ENCODE peak calls at places on chromosomes 6 and 20, in six cellular contexts. R is naive B cell, Z is lower leg skin, W is NCI-H1694, V is HFF-Myc, C is AG20443. Q is an unnamed sample.
A peak's percentile ranks its signal among the peaks of the same experiment; 100 is the strongest.

GRCh38 chr20:53081916-53082863 is 110.0 kb downstream of the TSHZ2 start:
- DNase-seq in C (no peak), V (no peak), W (no peak), Z (no peak), R (no peak), Q (no peak)

GRCh38 chr6:142313284-142313683 is 11.5 kb downstream of the ADGRG6 start:
- DNase-seq in Z (no peak), R (no peak), W (no peak), C (peak; percentile 17), V (no peak), Q (no peak)

GRCh38 chr20:16434087-16434664 is 139.1 kb downstream of the KIF16B start:
- DNase-seq in V (peak; percentile 43), W (no peak), C (peak; percentile 56), Z (peak; percentile 85), R (peak; percentile 25), Q (no peak)

GRCh38 chr6:43451348-43451747 is 4.0 kb downstream of the DLK2 start:
- DNase-seq in Z (no peak), W (no peak), R (no peak), V (no peak), C (no peak), Q (no peak)

GRCh38 chr6:156413156-156413555 is 364.0 kb upstream of the ARID1B start:
- DNase-seq in W (no peak), C (no peak), Z (no peak), V (no peak), R (no peak), Q (no peak)

GRCh38 chr20:58330692-58331091 is 21.2 kb downstream of the RAB22A start:
- DNase-seq in W (no peak), V (no peak), R (no peak), C (peak; percentile 24), Z (no peak), Q (no peak)

GRCh38 chr6:110232456-110232855 is 52.2 kb downstream of the CDC40 start:
- DNase-seq in W (no peak), V (no peak), C (peak; percentile 40), Z (no peak), R (no peak), Q (no peak)

GRCh38 chr20:1336699-1337387 is 7.9 kb upstream of the SDCBP2 start:
- DNase-seq in W (no peak), V (no peak), Z (peak; percentile 95), C (peak; percentile 54), R (no peak), Q (peak; percentile 27)

GRCh38 chr20:10313215-10313614 is 94.6 kb downstream of the SNAP25 start:
- DNase-seq in Z (no peak), C (no peak), V (no peak), W (no peak), R (no peak), Q (peak; percentile 16)

GRCh38 chr6:163828038-163828790 is 413.7 kb downstream of the QKI start:
- DNase-seq in V (no peak), W (no peak), R (no peak), C (peak; percentile 74), Z (peak; percentile 85), Q (no peak)

GRCh38 chr6:100996409-100996808 is 115.3 kb upstream of the ASCC3 start:
- DNase-seq in V (no peak), C (no peak), Z (no peak), W (no peak), R (no peak), Q (no peak)

GRCh38 chr20:62875419-62876355 is 14.1 kb upstream of the TCFL5 start:
- DNase-seq in Z (peak; percentile 96), C (peak; percentile 91), V (peak; percentile 81), R (no peak), W (peak; percentile 48), Q (peak; percentile 65)

GRCh38 chr6:116969211-116969863 is 92.3 kb downstream of the RFX6 start:
- DNase-seq in Z (no peak), C (peak; percentile 62), W (peak; percentile 15), R (peak; percentile 9), V (peak; percentile 22), Q (peak; percentile 52)

GRCh38 chr20:5612476-5613291 is 137.5 kb upstream of the SHLD1 start:
- DNase-seq in C (peak; percentile 37), Z (peak; percentile 83), R (no peak), V (no peak), W (no peak), Q (no peak)

GRCh38 chr20:41344938-41345728 is 4.5 kb downstream of the LPIN3 start:
- DNase-seq in R (no peak), W (no peak), V (no peak), Z (no peak), C (no peak), Q (no peak)

GRCh38 chr6:25553502-25553901 is 98.5 kb upstream of the SCGN start:
- DNase-seq in Z (no peak), C (peak; percentile 8), R (no peak), W (no peak), V (peak; percentile 54), Q (no peak)

GRCh38 chr6:766625-767024 is 73.7 kb upstream of the EXOC2 start:
- DNase-seq in R (no peak), W (no peak), C (no peak), V (no peak), Z (no peak), Q (no peak)

GRCh38 chr6:37822851-37823682 is 3.5 kb downstream of the ZFAND3 start:
- DNase-seq in C (no peak), Z (no peak), W (no peak), V (no peak), R (no peak), Q (peak; percentile 48)

GRCh38 chr6:137956098-137956488 is 89.0 kb downstream of the TNFAIP3 start:
- DNase-seq in C (no peak), V (no peak), R (no peak), W (no peak), Z (no peak), Q (no peak)

GRCh38 chr20:56403465-56403864 is 8.6 kb upstream of the CASS4 start:
- DNase-seq in C (no peak), V (no peak), R (no peak), Z (no peak), W (no peak), Q (no peak)

GRCh38 chr6:85405175-85405852 is 44.6 kb upstream of the NT5E start:
- DNase-seq in V (no peak), W (no peak), Z (no peak), R (no peak), C (no peak), Q (no peak)

GRCh38 chr20:2509794-2510193 is 1.1 kb upstream of the ZNF343 start:
- DNase-seq in R (no peak), Z (no peak), W (no peak), V (no peak), C (no peak), Q (no peak)

GRCh38 chr6:10419749-10420545 is 5.1 kb upstream of the TFAP2A start:
- DNase-seq in V (no peak), Z (no peak), C (peak; percentile 49), W (no peak), R (no peak), Q (no peak)

GRCh38 chr6:92043782-92044181 is 1375.6 kb downstream of the EPHA7 start:
- DNase-seq in V (no peak), Z (no peak), R (no peak), C (no peak), W (no peak), Q (no peak)

GRCh38 chr6:43621836-43622180 is 7.3 kb downstream of the GTPBP2 start:
- DNase-seq in V (no peak), Z (peak; percentile 48), C (no peak), W (no peak), R (no peak), Q (no peak)